ENCODE peak calls at places on chromosomes 4 and X, in seven cellular contexts. R is CD4-positive, alpha-beta memory T cell; B is H54; S is activated naive CD4-positive, alpha-beta T cell treated with anti-CD3 and anti-CD28 coated beads, Interleukin-2, amount 50 U/mL, for 72 hours; T is activated CD4-positive, alpha-beta memory T cell treated with anti-CD3 and anti-CD28 coated beads, Interleukin-2, amount 10 ng/mL, durations not matched to agents 7 days and 5 days; O is stimulated activated CD4-positive, alpha-beta T cell treated with anti-CD3 and anti-CD28 coated beads, Interleukin-12 subunit alpha, Interleukin-12 subunit beta, amount 100 ng/mL, for 24 hours; D is fibroblast of mammary gland. J is an unnamed sample.

GRCh38 chrX:96372313-96373046 is 312.2 kb upstream of the DIAPH2 start:
- DNase-seq in D (peak; percentile 75), T (no peak), S (no peak), O (no peak), R (no peak), B (peak; percentile 2), J (peak; percentile 37)

GRCh38 chr4:20995591-20995990 is 295.3 kb downstream of the PACRGL start:
- DNase-seq in T (no peak), B (no peak), S (no peak), D (no peak), O (no peak), R (no peak), J (peak; percentile 37)

GRCh38 chrX:20527458-20528099 is 260.9 kb upstream of the RPS6KA3 start:
- DNase-seq in B (no peak), O (no peak), S (no peak), D (peak; percentile 41), T (no peak), R (peak; percentile 40), J (peak; percentile 45)

GRCh38 chr4:168383510-168383909 is 65.0 kb upstream of the DDX60 start:
- DNase-seq in T (no peak), R (no peak), D (no peak), O (no peak), B (no peak), S (no peak), J (peak; percentile 55)

GRCh38 chr4:16627999-16628398 is 270.4 kb downstream of the LDB2 start:
- DNase-seq in D (peak; percentile 96), S (no peak), R (no peak), B (peak; percentile 3), T (no peak), O (no peak), J (no peak)

GRCh38 chrX:21528076-21528475 is 130.1 kb downstream of the KLHL34 start:
- DNase-seq in R (no peak), B (no peak), T (no peak), S (no peak), O (no peak), D (peak; percentile 10), J (no peak)

GRCh38 chrX:107766470-107767140 is 9.0 kb downstream of the TSC22D3 start:
- DNase-seq in R (no peak), B (no peak), S (no peak), O (no peak), D (peak; percentile 88), T (no peak), J (peak; percentile 60)

GRCh38 chr4:139738846-139739613 is 73.4 kb downstream of the MGST2 start:
- DNase-seq in T (no peak), R (no peak), O (no peak), S (no peak), D (peak; percentile 63), B (no peak), J (no peak)

GRCh38 chr4:3385719-3386440 is 55.9 kb upstream of the HGFAC start:
- DNase-seq in O (no peak), S (no peak), R (no peak), T (no peak), B (no peak), D (no peak), J (no peak)

GRCh38 chr4:89123418-89123817 is 12.1 kb downstream of the TIGD2 start:
- DNase-seq in B (no peak), T (no peak), D (no peak), S (no peak), O (no peak), R (no peak), J (no peak)

GRCh38 chr4:17504081-17504480 is 7.8 kb downstream of the QDPR start:
- DNase-seq in O (no peak), T (no peak), S (no peak), B (no peak), R (no peak), D (no peak), J (no peak)

GRCh38 chr4:16289872-16290554 is 63.7 kb upstream of the TAPT1 start:
- DNase-seq in B (peak; percentile 7), O (no peak), D (peak; percentile 48), T (no peak), R (peak; percentile 16), S (no peak), J (peak; percentile 14)

GRCh38 chr4:147822128-147822527 is 90.2 kb downstream of the ARHGAP10 start:
- DNase-seq in R (no peak), T (no peak), D (peak; percentile 88), S (no peak), B (no peak), O (no peak), J (no peak)

GRCh38 chrX:149628768-149629167 is 2.8 kb downstream of the TMEM185A start:
- DNase-seq in O (no peak), B (no peak), R (no peak), S (no peak), D (no peak), T (no peak), J (no peak)

GRCh38 chrX:3713937-3714434 is 537 bp upstream of the PRKX start:
- DNase-seq in R (no peak), D (no peak), S (no peak), O (no peak), T (no peak), B (no peak), J (no peak)

GRCh38 chr4:147052361-147052760 is 106.7 kb upstream of the TTC29 start:
- DNase-seq in B (no peak), O (no peak), D (no peak), R (no peak), T (no peak), S (no peak), J (no peak)

GRCh38 chrX:153669174-153669890 is 4.3 kb downstream of the PNCK start:
- DNase-seq in T (peak; percentile 41), S (peak; percentile 54), D (peak; percentile 10), B (no peak), O (no peak), R (peak; percentile 43), J (no peak)

GRCh38 chrX:111035256-111035655 is 60.7 kb upstream of the PAK3 start:
- DNase-seq in B (no peak), D (no peak), R (no peak), T (no peak), S (no peak), O (no peak), J (no peak)

GRCh38 chr4:14218641-14219040 is 591.1 kb upstream of the BOD1L1 start:
- DNase-seq in D (no peak), T (no peak), R (no peak), B (no peak), S (no peak), O (no peak), J (no peak)

GRCh38 chrX:45322382-45322781 is 121.7 kb upstream of the DIPK2B start:
- DNase-seq in D (peak; percentile 88), R (no peak), B (no peak), S (no peak), O (no peak), T (no peak), J (peak; percentile 56)

GRCh38 chrX:47817421-47817820 is 19.3 kb upstream of the ZNF81 start:
- DNase-seq in S (no peak), R (no peak), O (no peak), B (no peak), D (no peak), T (no peak), J (no peak)

GRCh38 chrX:151754042-151754419 is 19.5 kb downstream of the CNGA2 start:
- DNase-seq in S (no peak), B (peak; percentile 33), O (no peak), T (no peak), R (no peak), D (peak; percentile 79), J (peak; percentile 18)

GRCh38 chrX:136168929-136169735 is 21.8 kb downstream of the FHL1 start:
- DNase-seq in R (no peak), B (no peak), S (no peak), D (peak; percentile 94), T (no peak), O (no peak), J (no peak)

GRCh38 chrX:77668391-77669237 is 117.4 kb downstream of the ATRX start:
- DNase-seq in R (no peak), O (no peak), B (peak; percentile 9), D (peak; percentile 63), T (no peak), S (no peak), J (peak; percentile 31)

GRCh38 chr4:102007959-102008425 is 217.5 kb downstream of the BANK1 start:
- DNase-seq in T (no peak), O (no peak), B (no peak), S (no peak), D (no peak), R (no peak), J (no peak)

J was measured in RCC 7860.